ENCODE peak calls at places on chromosomes 1 and 21, in five cellular contexts. H is fibroblast of lung, Y is left ventricle myocardium inferior, U is dorsolateral prefrontal cortex, E is right atrium auricular region. V is an unnamed sample.

GRCh38 chr21:38930838-38931237 is 125.1 kb downstream of the ETS2 start:
- DNase-seq in U (no peak), E (peak), Y (no peak), H (no peak), V (peak)

GRCh38 chr1:25198731-25199231 is 33.5 kb downstream of the SYF2 start:
- DNase-seq in U (peak), H (peak), Y (peak), E (no peak), V (no peak)

GRCh38 chr21:33940164-33940563 is 24.6 kb upstream of the ATP5PO start:
- DNase-seq in E (no peak), Y (no peak), U (no peak), H (peak), V (no peak)

GRCh38 chr1:175543447-175543846 is 199.9 kb downstream of the TNR start:
- DNase-seq in U (no peak), H (no peak), E (no peak), Y (no peak), V (no peak)

GRCh38 chr1:2861143-2861987 is 59.9 kb upstream of the TTC34 start:
- DNase-seq in E (no peak), Y (no peak), H (no peak), U (no peak), V (no peak)

GRCh38 chr1:7669559-7670208 is 101.4 kb upstream of the VAMP3 start:
- DNase-seq in E (no peak), U (peak), Y (no peak), H (peak), V (no peak)

GRCh38 chr1:90761781-90762589 is 44.9 kb upstream of the BARHL2 start:
- DNase-seq in U (no peak), Y (no peak), H (no peak), E (no peak), V (no peak)

GRCh38 chr1:205375816-205376545 is 19.3 kb upstream of the KLHDC8A start:
- DNase-seq in H (peak), Y (no peak), E (no peak), U (no peak), V (no peak)

GRCh38 chr1:25527946-25528595 is 15.3 kb upstream of the LDLRAP1 start:
- DNase-seq in Y (no peak), U (no peak), E (no peak), H (no peak), V (no peak)

GRCh38 chr1:19872190-19872589 is 10.0 kb upstream of the OTUD3 start:
- DNase-seq in U (no peak), H (no peak), Y (no peak), E (no peak), V (no peak)

GRCh38 chr1:47561523-47562007 is 123.7 kb downstream of the FOXD2 start:
- DNase-seq in U (no peak), H (peak), Y (no peak), E (no peak), V (no peak)

GRCh38 chr1:47558601-47559593 is 121.1 kb downstream of the FOXD2 start:
- DNase-seq in Y (no peak), E (no peak), U (no peak), H (no peak), V (no peak)

GRCh38 chr1:47562799-47563198 is 125.0 kb downstream of the FOXD2 start:
- DNase-seq in U (no peak), H (no peak), E (no peak), Y (no peak), V (no peak)

GRCh38 chr1:47562147-47562546 is 124.3 kb downstream of the FOXD2 start:
- DNase-seq in Y (no peak), H (no peak), E (no peak), U (no peak), V (no peak)

DNA sequence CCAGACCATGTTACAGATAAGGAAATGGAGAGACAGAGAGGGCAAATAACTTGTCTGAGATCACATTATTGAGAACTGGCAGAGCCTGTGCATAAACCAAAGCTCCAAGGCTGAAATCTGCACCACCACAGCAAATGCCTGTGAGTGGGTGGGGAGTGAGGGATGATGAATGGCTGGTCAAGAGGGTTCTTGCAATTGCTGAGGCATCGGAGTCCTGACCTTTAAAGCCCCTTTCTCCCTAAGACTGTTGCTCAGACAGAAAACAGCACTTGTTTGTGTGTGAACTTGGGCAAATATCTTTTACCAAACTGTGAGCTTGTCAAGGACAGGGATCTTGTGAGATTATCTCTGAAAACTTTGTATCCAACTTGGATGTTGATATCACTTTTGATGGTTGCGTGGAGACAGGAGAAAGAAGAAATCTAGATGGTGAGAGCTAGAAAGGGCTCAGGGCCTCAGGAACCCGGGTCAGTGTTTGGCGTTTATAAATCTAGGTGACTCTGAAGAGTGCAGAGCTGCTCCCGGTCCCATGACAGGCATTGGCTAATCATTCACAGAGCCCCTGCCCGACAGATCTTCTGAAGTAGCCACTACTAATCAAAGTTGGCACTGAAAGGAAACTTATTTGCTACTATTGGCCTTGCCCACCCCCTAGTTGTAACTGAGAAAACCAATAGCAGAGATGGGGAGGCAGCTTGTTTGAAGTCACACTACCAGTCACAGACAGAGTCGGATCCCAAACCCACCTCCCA is 122.3 kb downstream of the FOXD2 start:
- DNase-seq in E (no peak), H (no peak), Y (no peak), U (no peak), V (no peak)
- H3K27ac ChIP-seq in E (no peak), H (no peak), Y (no peak), U (no peak), V (no peak)

DNA sequence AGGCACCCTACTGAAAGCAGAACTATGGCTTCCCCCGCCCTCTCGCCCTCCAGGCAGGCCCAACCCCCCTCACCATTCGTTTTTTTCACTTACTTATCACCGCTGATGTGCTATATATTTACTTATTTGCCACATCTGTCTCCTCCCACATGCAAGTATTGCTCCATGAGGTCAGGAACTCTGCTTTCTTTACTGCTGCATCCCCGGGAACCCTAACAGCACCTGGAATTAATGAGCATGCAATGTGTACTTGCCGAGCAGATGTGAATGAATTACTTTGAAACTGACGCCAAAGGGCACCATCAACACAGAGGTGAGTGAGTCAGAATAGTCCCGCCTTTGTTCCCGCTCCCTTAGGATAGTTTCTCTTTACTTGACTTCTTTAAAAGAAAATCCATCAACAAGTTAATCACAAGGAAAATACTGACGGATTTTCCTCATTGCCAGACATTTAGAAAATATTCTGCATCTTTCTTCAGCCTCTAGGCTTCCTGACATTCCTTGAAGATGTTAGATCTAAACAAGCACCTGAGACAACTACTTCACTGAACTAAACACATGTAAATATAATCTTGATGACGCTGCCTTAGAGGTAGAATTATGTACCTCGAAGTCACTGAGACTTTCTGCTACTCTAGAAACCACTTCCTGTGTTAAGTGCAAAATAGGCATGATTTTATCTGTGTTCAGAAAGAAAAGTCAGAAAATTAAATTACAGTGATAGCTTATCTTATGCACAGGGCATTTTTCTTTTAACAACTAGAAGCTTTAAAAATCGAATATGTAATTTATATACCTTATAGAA is 17.5 kb upstream of the RAB4A start:
- DNase-seq in H (peak), E (no peak), U (no peak), Y (no peak), V (no peak)
- H3K4me3 ChIP-seq in H (no peak), E (no peak), U (no peak), Y (no peak), V (no peak)

GRCh38 chr1:101238681-101239094 is 1.9 kb downstream of the S1PR1 start:
- DNase-seq in H (peak), U (peak), Y (peak), E (peak), V (peak)

GRCh38 chr1:101238041-101238515 is 1.3 kb downstream of the S1PR1 start:
- DNase-seq in E (no peak), Y (no peak), H (no peak), U (no peak), V (no peak)

GRCh38 chr1:101237229-101237837 is 514 bp downstream of the S1PR1 start:
- DNase-seq in E (no peak), H (peak), Y (no peak), U (no peak), V (peak)

GRCh38 chr1:101240041-101240430 is 3.2 kb downstream of the S1PR1 start:
- DNase-seq in E (no peak), U (no peak), Y (no peak), H (no peak), V (no peak)

DNA sequence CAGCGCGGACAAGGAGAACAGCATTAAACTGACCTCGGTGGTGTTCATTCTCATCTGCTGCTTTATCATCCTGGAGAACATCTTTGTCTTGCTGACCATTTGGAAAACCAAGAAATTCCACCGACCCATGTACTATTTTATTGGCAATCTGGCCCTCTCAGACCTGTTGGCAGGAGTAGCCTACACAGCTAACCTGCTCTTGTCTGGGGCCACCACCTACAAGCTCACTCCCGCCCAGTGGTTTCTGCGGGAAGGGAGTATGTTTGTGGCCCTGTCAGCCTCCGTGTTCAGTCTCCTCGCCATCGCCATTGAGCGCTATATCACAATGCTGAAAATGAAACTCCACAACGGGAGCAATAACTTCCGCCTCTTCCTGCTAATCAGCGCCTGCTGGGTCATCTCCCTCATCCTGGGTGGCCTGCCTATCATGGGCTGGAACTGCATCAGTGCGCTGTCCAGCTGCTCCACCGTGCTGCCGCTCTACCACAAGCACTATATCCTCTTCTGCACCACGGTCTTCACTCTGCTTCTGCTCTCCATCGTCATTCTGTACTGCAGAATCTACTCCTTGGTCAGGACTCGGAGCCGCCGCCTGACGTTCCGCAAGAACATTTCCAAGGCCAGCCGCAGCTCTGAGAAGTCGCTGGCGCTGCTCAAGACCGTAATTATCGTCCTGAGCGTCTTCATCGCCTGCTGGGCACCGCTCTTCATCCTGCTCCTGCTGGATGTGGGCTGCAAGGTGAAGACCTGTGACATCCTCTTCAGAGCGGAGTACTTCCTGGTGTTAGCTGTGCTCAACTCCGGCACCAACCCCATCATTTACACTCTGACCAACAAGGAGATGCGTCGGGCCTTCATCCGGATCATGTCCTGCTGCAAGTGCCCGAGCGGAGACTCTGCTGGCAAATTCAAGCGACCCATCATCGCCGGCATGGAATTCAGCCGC is 2.5 kb downstream of the S1PR1 start:
- DNase-seq in Y (no peak), U (no peak), H (no peak), E (no peak), V (no peak)
- H3K27ac ChIP-seq in Y (peak), U (peak), H (no peak), E (peak), V (no peak)

DNA sequence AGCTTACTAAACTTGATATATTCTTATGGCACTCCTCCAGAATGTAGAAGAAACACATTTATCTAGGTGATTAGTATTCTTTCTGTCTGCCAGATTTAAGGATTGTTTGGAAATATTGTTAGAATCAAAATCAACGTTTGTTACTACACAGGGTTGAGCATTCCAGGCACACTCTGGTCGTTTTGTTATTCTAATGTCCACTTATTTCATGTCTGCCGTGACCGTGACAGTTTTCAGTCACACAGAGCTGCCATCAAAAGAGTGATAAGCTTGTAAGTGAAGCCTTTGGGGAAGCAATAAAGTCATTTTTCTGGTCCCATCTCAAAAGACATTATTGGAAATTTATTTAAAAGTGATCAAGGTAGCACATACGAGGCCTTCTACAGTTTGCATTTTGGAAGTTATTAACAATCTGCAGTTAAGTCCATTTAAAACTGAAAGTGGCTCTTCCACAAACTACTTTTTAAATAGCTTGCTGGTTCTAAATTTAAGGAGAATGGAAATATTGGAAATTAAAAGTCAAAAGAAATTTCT is 38.0 kb downstream of the NFIA start:
- DNase-seq in E (no peak), H (no peak), U (no peak), Y (no peak), V (no peak)
- H3K4me3 ChIP-seq in E (peak), H (peak), U (peak), Y (peak), V (no peak)

GRCh38 chr1:227744668-227745067 is 9.4 kb downstream of the SNAP47 start:
- DNase-seq in H (no peak), Y (no peak), E (no peak), U (no peak), V (no peak)
- H3K27ac ChIP-seq in H (no peak), Y (no peak), E (peak), U (no peak), V (no peak)

GRCh38 chr1:29602203-29602602 is 365.9 kb downstream of the PTPRU start:
- DNase-seq in E (peak), Y (no peak), H (no peak), U (no peak), V (no peak)

GRCh38 chr1:29607236-29607635 is 370.9 kb downstream of the PTPRU start:
- DNase-seq in U (no peak), E (no peak), Y (no peak), H (no peak), V (no peak)

GRCh38 chr1:29599826-29600225 is 363.5 kb downstream of the PTPRU start:
- DNase-seq in H (no peak), Y (no peak), E (peak), U (no peak), V (no peak)

GRCh38 chr1:29601021-29601420 is 364.7 kb downstream of the PTPRU start:
- DNase-seq in U (no peak), Y (no peak), H (no peak), E (peak), V (no peak)

GRCh38 chr1:29603622-29604021 is 367.3 kb downstream of the PTPRU start:
- DNase-seq in U (no peak), H (no peak), E (no peak), Y (no peak), V (no peak)
- H3K4me3 ChIP-seq in U (no peak), H (no peak), E (no peak), Y (no peak), V (no peak)

GRCh38 chr1:244052728-244053312 is 1.7 kb downstream of the ZBTB18 start:
- DNase-seq in H (no peak), Y (no peak), U (no peak), E (no peak), V (no peak)

GRCh38 chr1:244049142-244049968 is 1.7 kb upstream of the ZBTB18 start:
- DNase-seq in E (no peak), H (peak), Y (peak), U (peak), V (no peak)

GRCh38 chr1:244049969-244050834 is 881 bp upstream of the ZBTB18 start:
- DNase-seq in Y (no peak), U (no peak), E (no peak), H (no peak), V (no peak)

GRCh38 chr1:244052011-244052727 is 1.1 kb downstream of the ZBTB18 start:
- DNase-seq in U (no peak), E (no peak), H (peak), Y (no peak), V (no peak)

GRCh38 chr1:244050835-244051444 is at the start of gene ZBTB18:
- DNase-seq in U (peak), E (no peak), H (peak), Y (peak), V (peak)
- H3K27ac ChIP-seq in U (peak), E (peak), H (peak), Y (peak), V (no peak)

V was measured in AG04450.